ENCODE peak calls at places on chromosomes 4 and X, in six cellular contexts. T is fibroblast of lung, E is ovary, V is A549, G is lower lobe of right lung, Y is pancreas. R is an unnamed sample.
A peak's percentile ranks its signal among the peaks of the same experiment; 100 is the strongest.

GRCh38 chrX:138487866-138488265 is 223.7 kb downstream of the FGF13 start:
- DNase-seq in T (no peak), E (no peak), V (no peak), G (no peak), Y (no peak), R (no peak)

GRCh38 chr4:168585168-168586091 is 88.6 kb downstream of the PALLD start:
- DNase-seq in T (peak; percentile 78), E (peak; percentile 80), V (peak; percentile 82), G (peak; percentile 77), Y (peak; percentile 62), R (peak; percentile 90)

GRCh38 chr4:7771056-7771455 is 168.6 kb downstream of the AFAP1 start:
- DNase-seq in T (no peak), E (no peak), V (no peak), G (no peak), Y (no peak), R (no peak)

GRCh38 chr4:152981842-152982241 is 45.7 kb downstream of the FHDC1 start:
- DNase-seq in T (peak; percentile 75), E (no peak), V (no peak), G (no peak), Y (no peak), R (no peak)

GRCh38 chr4:85514783-85515182 is 39.8 kb downstream of the ARHGAP24 start:
- DNase-seq in T (no peak), E (no peak), V (no peak), G (no peak), Y (no peak), R (no peak)

GRCh38 chrX:24113161-24113560 is 36.4 kb upstream of the ZFX start:
- DNase-seq in T (peak; percentile 27), E (no peak), V (no peak), G (no peak), Y (no peak), R (no peak)

GRCh38 chr4:135365065-135365464 is 1163.5 kb upstream of the PABPC4L start:
- DNase-seq in T (peak; percentile 68), E (no peak), V (no peak), G (no peak), Y (no peak), R (no peak)

GRCh38 chr4:125951275-125951887 is 636.6 kb downstream of the FAT4 start:
- DNase-seq in T (peak; percentile 61), E (no peak), V (no peak), G (no peak), Y (no peak), R (no peak)

GRCh38 chr4:6324999-6325790 is 55.5 kb downstream of the WFS1 start:
- DNase-seq in T (peak; percentile 48), E (no peak), V (no peak), G (peak; percentile 77), Y (no peak), R (peak; percentile 71)

GRCh38 chr4:6733358-6734164 is 17.6 kb downstream of the BLOC1S4 start:
- DNase-seq in T (no peak), E (no peak), V (no peak), G (no peak), Y (no peak), R (no peak)

GRCh38 chrX:123084797-123085196 is 99.3 kb upstream of the GRIA3 start:
- DNase-seq in T (peak; percentile 89), E (no peak), V (peak; percentile 32), G (no peak), Y (no peak), R (no peak)

GRCh38 chr4:173056271-173056670 is 112.3 kb upstream of the GALNT7 start:
- DNase-seq in T (no peak), E (no peak), V (no peak), G (no peak), Y (no peak), R (no peak)

GRCh38 chrX:12975999-12976558 is 1.2 kb downstream of the TMSB4X start:
- DNase-seq in T (peak; percentile 54), E (peak; percentile 43), V (peak; percentile 70), G (peak; percentile 77), Y (peak; percentile 45), R (no peak)

GRCh38 chr4:181319629-181320028 is 923.6 kb upstream of the TENM3 start:
- DNase-seq in T (no peak), E (no peak), V (no peak), G (no peak), Y (no peak), R (no peak)

GRCh38 chr4:170589597-170590191 is 499.9 kb upstream of the AADAT start:
- DNase-seq in T (peak; percentile 14), E (no peak), V (peak; percentile 31), G (no peak), Y (no peak), R (no peak)

GRCh38 chr4:137621056-137621455 is 88.8 kb upstream of the PCDH18 start:
- DNase-seq in T (peak; percentile 27), E (no peak), V (no peak), G (no peak), Y (no peak), R (no peak)

GRCh38 chr4:48904541-48905142 is 1.9 kb downstream of the OCIAD2 start:
- DNase-seq in T (peak; percentile 64), E (no peak), V (no peak), G (no peak), Y (no peak), R (no peak)

GRCh38 chr4:43782391-43782790 is 666.2 kb downstream of the KCTD8 start:
- DNase-seq in T (peak; percentile 2), E (no peak), V (no peak), G (no peak), Y (no peak), R (no peak)

GRCh38 chrX:120452131-120452530 is 17.0 kb downstream of the LAMP2 start:
- DNase-seq in T (peak; percentile 32), E (no peak), V (peak; percentile 22), G (no peak), Y (no peak), R (no peak)

GRCh38 chr4:151276787-151277557 is at the start of gene PRSS48:
- DNase-seq in T (peak; percentile 39), E (peak; percentile 52), V (peak; percentile 52), G (peak; percentile 57), Y (peak; percentile 72), R (no peak)

DNA sequence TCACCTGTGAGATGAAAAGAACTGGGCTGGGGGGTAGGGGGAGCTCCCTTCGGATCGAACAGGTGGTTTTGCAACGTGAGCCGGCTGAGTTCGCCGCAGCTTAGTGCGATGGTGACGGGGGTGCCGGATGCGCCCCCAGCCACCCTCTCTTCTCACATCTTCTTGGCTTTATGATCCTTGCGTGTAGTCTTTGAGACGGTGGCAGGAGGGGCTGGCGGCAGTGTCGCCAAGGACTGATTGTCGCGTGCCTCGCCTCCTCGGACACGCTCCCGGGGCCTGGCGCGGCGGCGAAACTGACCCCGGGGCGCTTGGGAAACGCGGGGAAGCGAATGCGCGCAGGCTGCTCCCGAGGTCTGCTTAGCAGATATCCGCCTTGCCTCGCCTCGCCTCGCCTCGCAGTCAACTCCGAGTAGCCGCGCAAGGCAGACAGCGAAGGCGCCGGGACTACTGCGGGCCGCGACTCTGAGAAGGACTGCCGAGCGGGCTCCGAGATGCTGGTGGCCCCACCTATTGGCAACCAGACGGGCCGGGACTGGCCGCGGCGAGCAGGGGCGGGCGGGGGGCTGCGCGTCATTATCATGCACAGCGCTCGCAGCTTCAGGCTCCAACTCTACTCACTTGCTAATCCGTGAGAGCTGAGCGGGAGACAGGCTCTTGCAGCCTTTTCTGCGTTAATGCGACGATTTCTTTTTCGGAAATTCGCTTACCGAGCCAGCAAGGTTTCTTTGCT is 1.5 kb downstream of the GRID2 start:
- DNase-seq in T (peak; percentile 72), E (peak; percentile 53), V (peak; percentile 27), G (peak; percentile 52), Y (peak; percentile 80), R (peak; percentile 61)
- TF ChIP-seq CTCF in T (no peak), E (no peak), V (no peak), G (no peak), Y (no peak), R (no peak)

GRCh38 chr4:27913738-27914137 is 1053.1 kb downstream of the STIM2 start:
- DNase-seq in T (no peak), E (no peak), V (no peak), G (no peak), Y (no peak), R (no peak)

GRCh38 chr4:27911047-27911446 is 1050.4 kb downstream of the STIM2 start:
- DNase-seq in T (no peak), E (no peak), V (no peak), G (no peak), Y (no peak), R (no peak)

GRCh38 chr4:27915822-27916221 is 1055.2 kb downstream of the STIM2 start:
- DNase-seq in T (no peak), E (no peak), V (no peak), G (no peak), Y (no peak), R (no peak)

DNA sequence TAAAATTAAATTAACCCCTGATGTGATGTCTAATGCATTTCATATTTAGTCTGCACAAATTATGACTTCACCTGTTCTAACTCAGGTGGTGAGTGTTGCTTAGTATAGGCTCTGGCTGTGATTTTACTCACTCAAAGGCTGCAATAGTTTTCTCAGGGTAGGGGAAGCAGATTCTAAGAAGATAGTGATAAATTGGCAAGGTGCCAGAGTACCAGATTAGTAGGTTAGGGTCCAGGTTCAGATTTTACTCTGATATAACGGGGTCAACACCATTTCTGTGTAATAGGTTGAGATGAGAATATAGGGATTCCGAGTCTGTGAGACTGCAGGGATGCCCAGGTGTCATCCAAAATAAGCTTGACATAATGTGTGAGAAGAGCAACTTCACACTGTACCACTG is 1049.6 kb downstream of the STIM2 start:
- DNase-seq in T (no peak), E (no peak), V (no peak), G (no peak), Y (no peak), R (no peak)
- H3K27ac ChIP-seq in T (no peak overlapping the region), E (no peak overlapping the region), V (no peak overlapping the region), G (no peak overlapping the region), Y (no peak overlapping the region), R (no peak overlapping the region)

DNA sequence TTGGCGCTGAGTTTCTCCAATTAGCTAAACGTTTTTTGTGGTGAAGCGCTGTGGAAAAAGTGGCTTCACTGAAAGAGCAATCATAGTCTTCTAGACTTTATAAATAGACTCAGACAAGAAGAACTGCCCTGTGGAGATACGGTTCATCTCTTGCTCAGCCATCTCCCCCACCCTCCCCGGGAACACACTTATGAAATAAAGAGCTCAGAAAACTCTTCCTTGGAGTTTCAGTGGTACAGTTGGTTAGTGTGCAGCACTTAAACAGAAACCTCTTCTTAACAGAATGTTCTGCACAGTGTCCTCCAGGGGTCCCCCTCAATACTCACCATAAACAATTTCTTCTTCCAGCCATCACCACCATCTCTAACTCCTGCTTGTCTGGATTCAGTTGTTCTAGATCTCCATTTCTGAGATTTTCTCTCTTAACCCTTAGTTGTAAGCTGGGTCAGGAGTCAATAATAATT is 313.0 kb downstream of the ARHGAP10 start:
- DNase-seq in T (no peak), E (no peak), V (peak; percentile 9), G (no peak), Y (no peak), R (no peak)
- TF ChIP-seq CTCF in T (peak; percentile 7), E (no peak), V (no peak), G (no peak), Y (no peak), R (no peak)

DNA sequence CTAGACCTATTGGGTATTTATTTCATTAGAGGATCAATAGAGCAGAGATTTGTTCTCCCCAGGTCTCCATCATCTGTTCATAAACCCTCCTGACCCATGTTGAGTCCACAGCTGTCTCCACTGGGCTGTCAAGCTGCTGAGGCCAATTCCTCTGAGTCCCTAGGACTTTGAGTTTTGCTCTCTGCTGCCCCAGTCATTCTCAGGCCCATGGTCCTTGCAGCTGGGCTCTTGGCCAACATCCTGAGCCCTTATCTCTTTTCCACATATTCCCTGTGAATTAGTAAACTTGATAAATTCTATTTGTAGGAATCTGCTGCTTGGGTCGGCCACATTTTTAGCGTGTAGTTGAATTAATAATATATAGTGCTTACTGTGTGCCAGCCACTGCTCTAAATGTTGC is 41.9 kb downstream of the FHL1 start:
- DNase-seq in T (peak; percentile 27), E (no peak), V (no peak), G (no peak), Y (no peak), R (no peak)
- H3K27ac ChIP-seq in T (no peak overlapping the region), E (no peak overlapping the region), V (no peak overlapping the region), G (no peak overlapping the region), Y (no peak overlapping the region), R (peak overlapping the region; percentile 84)

R was measured in right atrium auricular region.